ENCODE peak calls at places on chromosomes 1 and 21, in seven cellular contexts. H is K562, P is HCT116, G is SK-N-SH, M is H1, B is GM12878, K is HepG2. L is an unnamed sample.
A peak's percentile ranks its signal among the peaks of the same experiment; 100 is the strongest.

GRCh38 chr1:203628185-203628996 is 1.8 kb downstream of the ATP2B4 start:
- DNase-seq in H (no peak), P (no peak), K (no peak), G (no peak), M (peak; percentile 78), B (no peak), L (peak; percentile 84)

GRCh38 chr1:53073287-53073686 is 11.3 kb downstream of the PODN start:
- DNase-seq in M (no peak), K (no peak), B (no peak), H (no peak), P (no peak), G (no peak), L (no peak)

GRCh38 chr1:200409203-200409760 is 554 bp downstream of the ZNF281 start:
- DNase-seq in M (no peak), H (peak; percentile 65), G (no peak), K (no peak), P (no peak), B (no peak), L (no peak)

GRCh38 chr1:230423261-230423660 is 2.9 kb downstream of the PGBD5 start:
- DNase-seq in B (no peak), G (peak; percentile 37), P (no peak), H (no peak), M (no peak), K (no peak), L (no peak)

GRCh38 chr21:38869946-38870345 is 64.2 kb downstream of the ETS2 start:
- DNase-seq in H (no peak), M (no peak), B (no peak), G (no peak), P (no peak), K (peak; percentile 39), L (no peak)

GRCh38 chr1:14880456-14881316 is 272.9 kb upstream of the TMEM51 start:
- DNase-seq in G (no peak), M (no peak), B (no peak), K (no peak), H (no peak), P (no peak), L (no peak)

GRCh38 chr1:77540501-77541161 is 141.8 kb downstream of the ZZZ3 start:
- DNase-seq in M (no peak), H (no peak), P (no peak), B (no peak), G (no peak), K (no peak), L (no peak)

GRCh38 chr21:36212513-36212780 is 55.8 kb downstream of the DOP1B start:
- DNase-seq in H (no peak), M (no peak), B (no peak), P (no peak), G (no peak), K (no peak), L (no peak)

GRCh38 chr1:20165522-20165951 is 20.4 kb upstream of the UBXN10 start:
- DNase-seq in H (peak; percentile 48), G (peak; percentile 60), P (peak; percentile 16), M (no peak), B (no peak), K (peak; percentile 35), L (no peak)

GRCh38 chr1:157551694-157552693 is at the start of gene FCRL5:
- DNase-seq in K (no peak), M (no peak), G (no peak), H (no peak), B (peak; percentile 33), P (no peak), L (no peak)

GRCh38 chr1:95287078-95287477 is 53.1 kb downstream of the RWDD3 start:
- DNase-seq in B (no peak), K (peak; percentile 13), H (no peak), P (no peak), G (peak; percentile 45), M (no peak), L (no peak)

GRCh38 chr1:234927968-234928635 is 200.5 kb downstream of the TOMM20 start:
- DNase-seq in P (no peak), H (no peak), G (no peak), B (no peak), K (no peak), M (no peak), L (no peak)

GRCh38 chr1:154448271-154448905 is 43.2 kb downstream of the IL6R start:
- DNase-seq in B (no peak), P (no peak), H (no peak), M (no peak), K (no peak), G (no peak), L (no peak)

GRCh38 chr21:45379171-45379900 is 25.6 kb upstream of the COL18A1 start:
- DNase-seq in K (no peak), M (no peak), B (no peak), G (no peak), H (no peak), P (no peak), L (no peak)

GRCh38 chr1:152151646-152152045 is 7.4 kb downstream of the RPTN start:
- DNase-seq in G (no peak), M (no peak), B (no peak), P (no peak), K (no peak), H (no peak), L (no peak)

GRCh38 chr1:168732736-168733135 is 3.7 kb upstream of the DPT start:
- DNase-seq in B (no peak), H (no peak), P (no peak), M (no peak), K (no peak), G (no peak), L (no peak)

GRCh38 chr21:44065428-44065827 is 41.8 kb upstream of the PWP2 start:
- DNase-seq in K (no peak), P (no peak), B (no peak), M (no peak), G (no peak), H (no peak), L (no peak)

GRCh38 chr1:224617410-224618361 is 1.6 kb downstream of the CNIH3 start:
- DNase-seq in P (no peak), H (no peak), G (peak; percentile 33), B (no peak), K (no peak), M (no peak), L (no peak)

GRCh38 chr1:226466301-226466700 is 58.4 kb upstream of the PARP1 start:
- DNase-seq in P (no peak), H (no peak), M (no peak), G (no peak), K (no peak), B (no peak), L (no peak)

GRCh38 chr1:162612606-162613400 is 19.5 kb upstream of the DDR2 start:
- DNase-seq in M (no peak), K (peak; percentile 4), B (no peak), G (no peak), H (no peak), P (no peak), L (no peak)

GRCh38 chr1:208515123-208515522 is 270.9 kb upstream of the PLXNA2 start:
- DNase-seq in P (no peak), K (no peak), G (no peak), B (no peak), H (no peak), M (no peak), L (no peak)

GRCh38 chr1:88877382-88877825 is 14.0 kb downstream of the GTF2B start:
- DNase-seq in K (peak; percentile 24), M (no peak), G (peak; percentile 23), H (no peak), P (peak; percentile 19), B (no peak), L (no peak)

GRCh38 chr1:193846881-193847280 is 660.5 kb upstream of the B3GALT2 start:
- DNase-seq in M (no peak), B (no peak), K (no peak), P (no peak), H (no peak), G (no peak), L (no peak)

GRCh38 chr1:32181563-32181962 is 2.1 kb downstream of the TXLNA start:
- DNase-seq in P (no peak), K (no peak), H (no peak), M (no peak), G (no peak), B (no peak), L (no peak)
- TF ChIP-seq YY1 in P (no peak), K (no peak), H (no peak), M (no peak), G (no peak), B (no peak), L (no peak)

GRCh38 chr1:100926240-100926639 is 30.4 kb downstream of the SLC30A7 start:
- DNase-seq in K (no peak), G (no peak), H (no peak), M (no peak), P (no peak), B (no peak), L (no peak)
- TF ChIP-seq YY1 in K (no peak), G (no peak), H (no peak), M (no peak), P (no peak), B (no peak), L (no peak)

GRCh38 chr1:24276791-24277190 is 42.4 kb upstream of the GRHL3 start:
- DNase-seq in H (no peak), K (peak; percentile 19), B (no peak), P (no peak), M (no peak), G (no peak), L (no peak)

GRCh38 chr1:24278726-24279125 is 40.4 kb upstream of the GRHL3 start:
- DNase-seq in B (no peak), K (no peak), M (no peak), H (no peak), P (no peak), G (no peak), L (no peak)

GRCh38 chr1:24275510-24275909 is 43.6 kb upstream of the GRHL3 start:
- DNase-seq in G (no peak), P (no peak), M (no peak), B (no peak), K (no peak), H (no peak), L (no peak)

GRCh38 chr1:24279590-24280232 is 39.4 kb upstream of the GRHL3 start:
- DNase-seq in P (no peak), B (no peak), G (no peak), K (no peak), M (no peak), H (no peak), L (no peak)

DNA sequence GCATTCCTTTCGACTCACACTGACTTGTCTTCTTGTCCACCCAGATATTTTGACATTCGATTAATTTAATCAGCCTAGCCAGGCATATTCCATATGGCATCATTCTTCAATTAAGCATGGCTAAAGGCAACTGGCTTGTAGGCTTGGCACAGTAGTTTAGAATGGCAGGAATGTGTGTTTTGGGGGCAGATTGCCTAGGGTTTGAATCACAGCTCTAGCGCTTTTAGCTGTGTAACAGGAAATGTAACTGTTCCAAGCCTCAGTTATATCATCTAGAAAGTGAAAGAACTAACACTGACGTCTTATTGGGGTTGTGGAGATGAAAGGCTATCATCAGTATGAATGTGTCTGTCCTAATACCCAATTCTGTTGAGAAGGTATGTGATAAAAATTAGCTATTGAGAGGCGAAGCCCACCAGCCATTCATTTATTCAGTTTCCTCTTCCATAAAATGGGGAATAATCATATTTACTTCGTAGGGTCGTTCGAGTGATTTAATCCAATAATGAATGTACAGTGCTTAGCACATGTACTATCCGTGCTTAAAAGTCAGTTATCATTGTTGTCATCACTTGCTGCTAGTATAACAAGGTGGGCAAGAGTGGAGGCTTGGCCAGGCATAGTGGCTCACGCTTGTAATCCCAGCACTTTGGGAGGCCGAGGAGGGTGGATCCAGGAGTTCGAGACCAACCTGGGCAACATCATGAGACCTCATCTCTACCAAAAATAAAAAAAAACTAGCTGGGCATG is 41.6 kb upstream of the GRHL3 start:
- DNase-seq in M (no peak), H (no peak), P (no peak), G (no peak), B (peak; percentile 15), K (no peak), L (no peak)
- TF ChIP-seq YY1 in M (no peak), H (no peak), P (no peak), G (no peak), B (no peak), K (no peak), L (no peak)

GRCh38 chr1:29974345-29974744 is 738.0 kb downstream of the PTPRU start:
- DNase-seq in H (no peak), G (no peak), M (peak; percentile 64), P (peak; percentile 16), K (peak; percentile 4), B (no peak), L (peak; percentile 90)
- TF ChIP-seq YY1 in H (no peak), G (no peak), M (no peak), P (no peak), K (no peak), B (no peak), L (no peak)

L was measured in NT2/D1.